ENCODE peak calls at places on chromosome 15, in ten cellular contexts. B, U, I, V, P, S, W, N, T and H are unnamed samples.

GRCh38 chr15:41115088-41115651 is 910 bp downstream of the INO80 start:
- DNase-seq in B (peak), U (peak), I (no peak), V (no peak), P (peak), S (no peak), W (no peak), N (no peak), T (peak), H (no peak)

GRCh38 chr15:45136378-45136764 is 6.6 kb downstream of the DUOX1 start:
- DNase-seq in B (no peak), U (peak), I (peak), V (no peak), P (no peak), S (no peak), W (peak), N (no peak), T (no peak), H (no peak)

GRCh38 chr15:44370830-44371229 is 56.6 kb upstream of the CTDSPL2 start:
- DNase-seq in B (no peak), U (no peak), I (no peak), V (no peak), P (no peak), S (no peak), W (no peak), N (no peak), T (no peak), H (no peak)

GRCh38 chr15:32766101-32766500 is 48.3 kb downstream of the GREM1 start:
- DNase-seq in B (no peak), U (no peak), I (no peak), V (no peak), P (no peak), S (no peak), W (no peak), N (no peak), T (no peak), H (no peak)

GRCh38 chr15:89442671-89443307 is 53.6 kb downstream of the RHCG start:
- DNase-seq in B (peak), U (peak), I (no peak), V (no peak), P (peak), S (peak), W (peak), N (peak), T (peak), H (no peak)

GRCh38 chr15:71730277-71731144 is 79.8 kb upstream of the NR2E3 start:
- DNase-seq in B (peak), U (peak), I (no peak), V (no peak), P (peak), S (no peak), W (peak), N (no peak), T (peak), H (no peak)

GRCh38 chr15:89926158-89926557 is 13.4 kb upstream of the ARPIN start:
- DNase-seq in B (no peak), U (no peak), I (no peak), V (no peak), P (no peak), S (no peak), W (no peak), N (no peak), T (peak), H (no peak)

GRCh38 chr15:80599359-80599758 is 95.8 kb upstream of the ABHD17C start:
- DNase-seq in B (no peak), U (no peak), I (no peak), V (no peak), P (no peak), S (no peak), W (no peak), N (no peak), T (peak), H (no peak)

GRCh38 chr15:39391230-39391629 is 189.6 kb upstream of the THBS1 start:
- DNase-seq in B (no peak), U (no peak), I (no peak), V (no peak), P (no peak), S (no peak), W (no peak), N (no peak), T (peak), H (peak)

GRCh38 chr15:76840830-76841460 is 64.2 kb downstream of the SCAPER start:
- DNase-seq in B (peak), U (no peak), I (no peak), V (no peak), P (peak), S (no peak), W (no peak), N (no peak), T (peak), H (no peak)

GRCh38 chr15:34721802-34722795 is 32.7 kb downstream of the GJD2 start:
- DNase-seq in B (peak), U (peak), I (peak), V (no peak), P (peak), S (no peak), W (no peak), N (no peak), T (peak), H (no peak)

GRCh38 chr15:81097893-81098280 is 36.2 kb upstream of the CFAP161 start:
- DNase-seq in B (no peak), U (no peak), I (no peak), V (no peak), P (no peak), S (no peak), W (no peak), N (no peak), T (no peak), H (no peak)

GRCh38 chr15:60585743-60586708 is 107.1 kb upstream of the ICE2 start:
- DNase-seq in B (peak), U (peak), I (no peak), V (no peak), P (peak), S (no peak), W (peak), N (peak), T (peak), H (peak)

GRCh38 chr15:84778194-84778593 is 29.8 kb downstream of the ZNF592 start:
- DNase-seq in B (no peak), U (no peak), I (peak), V (no peak), P (no peak), S (no peak), W (no peak), N (no peak), T (no peak), H (no peak)

GRCh38 chr15:69193948-69194827 is 33.8 kb downstream of the GLCE start:
- DNase-seq in B (no peak), U (no peak), I (no peak), V (no peak), P (peak), S (no peak), W (no peak), N (no peak), T (peak), H (no peak)

GRCh38 chr15:61768131-61768530 is 292.1 kb downstream of the VPS13C start:
- DNase-seq in B (no peak), U (no peak), I (no peak), V (no peak), P (no peak), S (no peak), W (no peak), N (no peak), T (no peak), H (no peak)

GRCh38 chr15:29674661-29675533 is 147.4 kb downstream of the TJP1 start:
- DNase-seq in B (peak), U (peak), I (peak), V (no peak), P (peak), S (peak), W (peak), N (no peak), T (peak), H (peak)

GRCh38 chr15:44673639-44674038 is 10.2 kb upstream of the SPG11 start:
- DNase-seq in B (no peak), U (no peak), I (no peak), V (no peak), P (no peak), S (no peak), W (no peak), N (no peak), T (no peak), H (no peak)

GRCh38 chr15:68399096-68400065 is 32.6 kb downstream of the ITGA11 start:
- DNase-seq in B (peak), U (no peak), I (no peak), V (no peak), P (no peak), S (no peak), W (no peak), N (no peak), T (no peak), H (no peak)

GRCh38 chr15:36599824-36600365 is 20.5 kb downstream of the CDIN1 start:
- DNase-seq in B (no peak), U (no peak), I (no peak), V (no peak), P (no peak), S (no peak), W (no peak), N (no peak), T (no peak), H (no peak)

GRCh38 chr15:67421105-67421504 is 99.8 kb upstream of the C15orf61 start:
- DNase-seq in B (no peak), U (no peak), I (no peak), V (no peak), P (no peak), S (no peak), W (no peak), N (no peak), T (no peak), H (no peak)

GRCh38 chr15:42405876-42406482 is 46.7 kb downstream of the CAPN3 start:
- DNase-seq in B (no peak), U (no peak), I (no peak), V (no peak), P (no peak), S (no peak), W (no peak), N (no peak), T (peak), H (no peak)

GRCh38 chr15:40340740-40341400 is at the start of gene CCDC9B:
- DNase-seq in B (peak), U (no peak), I (peak), V (no peak), P (peak), S (peak), W (no peak), N (no peak), T (peak), H (peak)

GRCh38 chr15:68581725-68582124 is 2.9 kb downstream of the CORO2B start:
- DNase-seq in B (no peak), U (no peak), I (peak), V (no peak), P (no peak), S (peak), W (no peak), N (no peak), T (no peak), H (no peak)

GRCh38 chr15:45650889-45651525 is 16.2 kb downstream of the SQOR start:
- DNase-seq in B (no peak), U (no peak), I (no peak), V (no peak), P (no peak), S (no peak), W (no peak), N (no peak), T (no peak), H (peak)

GRCh38 chr15:96583671-96584070 is 253.2 kb downstream of the NR2F2 start:
- DNase-seq in B (no peak), U (no peak), I (no peak), V (no peak), P (no peak), S (no peak), W (no peak), N (no peak), T (no peak), H (no peak)

GRCh38 chr15:81071130-81071529 is 62.9 kb upstream of the CFAP161 start:
- DNase-seq in B (no peak), U (no peak), I (no peak), V (no peak), P (no peak), S (no peak), W (no peak), N (no peak), T (peak), H (no peak)

GRCh38 chr15:71610991-71611720 is 199.2 kb upstream of the NR2E3 start:
- DNase-seq in B (no peak), U (no peak), I (no peak), V (no peak), P (no peak), S (no peak), W (no peak), N (no peak), T (peak), H (no peak)

GRCh38 chr15:71811752-71812735 is 1.7 kb downstream of the NR2E3 start:
- DNase-seq in B (no peak), U (no peak), I (no peak), V (no peak), P (no peak), S (no peak), W (no peak), N (no peak), T (no peak), H (no peak)

GRCh38 chr15:60477991-60478632 is 830 bp downstream of the ICE2 start:
- DNase-seq in B (no peak), U (no peak), I (no peak), V (no peak), P (peak), S (no peak), W (no peak), N (no peak), T (peak), H (no peak)

GRCh38 chr15:99566157-99566900 is 545 bp downstream of the MEF2A start:
- DNase-seq in B (no peak), U (peak), I (peak), V (no peak), P (peak), S (peak), W (peak), N (no peak), T (no peak), H (peak)

GRCh38 chr15:72858205-72858604 is 74.6 kb upstream of the ADPGK start:
- DNase-seq in B (no peak), U (no peak), I (no peak), V (no peak), P (no peak), S (no peak), W (no peak), N (no peak), T (no peak), H (no peak)

GRCh38 chr15:89429986-89430385 is 66.4 kb downstream of the RHCG start:
- DNase-seq in B (no peak), U (no peak), I (no peak), V (no peak), P (no peak), S (no peak), W (no peak), N (no peak), T (no peak), H (no peak)

GRCh38 chr15:64856429-64857145 is 14.9 kb downstream of the PLEKHO2 start:
- DNase-seq in B (no peak), U (no peak), I (peak), V (no peak), P (peak), S (no peak), W (no peak), N (no peak), T (peak), H (no peak)

GRCh38 chr15:69657626-69658025 is 205.0 kb downstream of the RPLP1 start:
- DNase-seq in B (no peak), U (no peak), I (no peak), V (no peak), P (no peak), S (no peak), W (no peak), N (no peak), T (no peak), H (no peak)